ENCODE peak calls at places on chromosome 7, in eight cellular contexts. A, O, N, C, E, J, B and X are unnamed samples.
A peak's percentile ranks its signal among the peaks of the same experiment; 100 is the strongest.

GRCh38 chr7:39465055-39465929 is 100.9 kb upstream of the YAE1 start:
- DNase-seq in A (no peak), C (peak; percentile 17), N (peak; percentile 82), O (peak; percentile 74), E (peak; percentile 79), J (peak; percentile 66), B (peak; percentile 74), X (peak; percentile 64)

GRCh38 chr7:151349507-151349853 is 7.9 kb downstream of the NUB1 start:
- DNase-seq in J (no peak), N (no peak), E (no peak), C (no peak), B (peak; percentile 73), A (no peak), O (no peak), X (no peak)

GRCh38 chr7:74474271-74474865 is 20.7 kb downstream of the GTF2IRD1 start:
- DNase-seq in C (no peak), E (no peak), J (peak; percentile 35), O (no peak), N (peak; percentile 35), A (no peak), B (no peak), X (no peak)

GRCh38 chr7:156560696-156561210 is 79.8 kb upstream of the RNF32 start:
- DNase-seq in O (no peak), B (no peak), J (no peak), N (no peak), A (no peak), E (no peak), C (no peak), X (no peak)

GRCh38 chr7:115043605-115044004 is 121.7 kb downstream of the MDFIC start:
- DNase-seq in O (no peak), B (no peak), E (peak; percentile 33), J (no peak), C (no peak), N (no peak), A (no peak), X (no peak)

GRCh38 chr7:17298840-17299476 is 506 bp downstream of the AHR start:
- DNase-seq in C (no peak), J (peak; percentile 21), O (peak; percentile 61), N (peak; percentile 86), A (peak; percentile 79), E (peak; percentile 39), B (peak; percentile 77), X (peak; percentile 57)

GRCh38 chr7:144786079-144786478 is 49.8 kb downstream of the TPK1 start:
- DNase-seq in E (no peak), O (no peak), N (no peak), A (no peak), J (no peak), C (no peak), B (no peak), X (no peak)

GRCh38 chr7:158047386-158048059 is 540.1 kb downstream of the PTPRN2 start:
- DNase-seq in A (no peak), O (no peak), C (no peak), B (peak; percentile 18), E (no peak), N (no peak), J (no peak), X (no peak)

GRCh38 chr7:921581-922333 is 32.7 kb downstream of the ADAP1 start:
- DNase-seq in O (no peak), A (peak; percentile 62), C (no peak), B (peak; percentile 50), E (no peak), J (no peak), N (no peak), X (no peak)

GRCh38 chr7:93968911-93969620 is 35.1 kb downstream of the BET1 start:
- DNase-seq in O (no peak), B (no peak), C (no peak), E (no peak), J (peak; percentile 31), N (no peak), A (no peak), X (no peak)

GRCh38 chr7:18541189-18541870 is 45.8 kb downstream of the HDAC9 start:
- DNase-seq in N (no peak), J (peak; percentile 63), E (no peak), B (no peak), A (peak; percentile 87), O (no peak), C (no peak), X (no peak)

GRCh38 chr7:26515462-26515861 is 223.8 kb downstream of the SNX10 start:
- DNase-seq in A (no peak), J (no peak), C (no peak), E (no peak), N (no peak), O (no peak), B (no peak), X (no peak)

GRCh38 chr7:2909471-2910039 is 65.4 kb upstream of the GNA12 start:
- DNase-seq in C (no peak), E (no peak), O (no peak), N (no peak), J (no peak), A (no peak), B (no peak), X (no peak)

GRCh38 chr7:116582164-116582732 is 57.4 kb downstream of the CAV1 start:
- DNase-seq in A (no peak), J (peak; percentile 64), O (no peak), C (no peak), E (no peak), B (no peak), N (no peak), X (no peak)

GRCh38 chr7:20744913-20745587 is 41.6 kb downstream of the SP8 start:
- DNase-seq in E (peak; percentile 50), A (no peak), C (no peak), N (no peak), O (no peak), B (no peak), J (peak; percentile 39), X (peak; percentile 53)
- TF ChIP-seq CTCF in E (peak; percentile 13), A (no peak), C (no peak), N (peak; percentile 59), O (no peak), B (no peak), J (no peak), X (peak; percentile 26)

DNA sequence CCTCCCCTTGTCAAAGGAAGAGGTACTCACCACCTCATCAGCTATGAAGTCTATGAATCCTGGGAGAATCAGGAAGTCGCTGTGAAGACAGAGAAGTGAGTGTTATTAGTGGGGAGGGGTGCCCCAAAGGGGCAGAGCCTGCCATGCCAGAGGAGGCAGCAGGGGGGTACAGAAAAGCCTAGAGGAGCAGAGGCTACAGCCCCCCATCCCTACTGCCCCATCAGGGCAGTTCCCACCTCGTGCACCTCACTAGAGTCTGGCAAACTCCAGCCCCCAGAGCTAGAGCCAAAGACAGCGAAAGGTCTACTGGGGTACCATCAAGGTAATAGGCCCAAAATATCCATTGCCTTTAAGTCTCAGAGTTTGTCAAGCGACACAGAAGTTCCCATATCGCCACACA is 6.1 kb downstream of the IMPDH1 start:
- DNase-seq in N (no peak), E (no peak), J (no peak), O (no peak), B (no peak), C (no peak), A (no peak), X (no peak)
- H3K4me3 ChIP-seq in N (no peak overlapping the region), E (no peak overlapping the region), J (no peak overlapping the region), O (no peak overlapping the region), B (no peak overlapping the region), C (no peak overlapping the region), A (no peak overlapping the region), X (no peak overlapping the region)

GRCh38 chr7:155007947-155008346 is 5.0 kb upstream of the PAXIP1 start:
- DNase-seq in B (no peak), C (no peak), N (peak; percentile 81), J (no peak), O (peak; percentile 32), E (peak; percentile 48), A (no peak), X (peak; percentile 52)

GRCh38 chr7:155011081-155011480 is 8.2 kb upstream of the PAXIP1 start:
- DNase-seq in O (no peak), A (no peak), C (no peak), E (no peak), B (no peak), J (no peak), N (no peak), X (no peak)

GRCh38 chr7:155009570-155010157 is 6.7 kb upstream of the PAXIP1 start:
- DNase-seq in A (no peak), J (no peak), B (no peak), O (peak; percentile 47), E (peak; percentile 38), N (peak; percentile 77), C (no peak), X (no peak)
- TF ChIP-seq CTCF in A (no peak), J (peak; percentile 39), B (no peak), O (peak; percentile 50), E (peak; percentile 37), N (peak; percentile 80), C (peak; percentile 56), X (peak; percentile 56)

GRCh38 chr7:44883961-44884360 is 1.4 kb downstream of the PURB start:
- DNase-seq in C (no peak), O (no peak), A (no peak), N (no peak), J (no peak), B (no peak), E (no peak), X (no peak)
- H3K4me3 ChIP-seq in C (peak overlapping the region; percentile 93), O (peak overlapping the region; percentile 65), A (peak overlapping the region; percentile 98), N (peak overlapping the region; percentile 81), J (peak overlapping the region; percentile 60), B (peak overlapping the region; percentile 88), E (peak overlapping the region; percentile 96), X (peak overlapping the region; percentile 78)

GRCh38 chr7:120785056-120785455 is 72.9 kb downstream of the TSPAN12 start:
- DNase-seq in O (no peak), A (no peak), C (no peak), J (no peak), E (no peak), B (no peak), N (no peak), X (no peak)
- TF ChIP-seq CTCF in O (no peak), A (no peak), C (no peak), J (no peak), E (no peak), B (no peak), N (no peak), X (no peak)

DNA sequence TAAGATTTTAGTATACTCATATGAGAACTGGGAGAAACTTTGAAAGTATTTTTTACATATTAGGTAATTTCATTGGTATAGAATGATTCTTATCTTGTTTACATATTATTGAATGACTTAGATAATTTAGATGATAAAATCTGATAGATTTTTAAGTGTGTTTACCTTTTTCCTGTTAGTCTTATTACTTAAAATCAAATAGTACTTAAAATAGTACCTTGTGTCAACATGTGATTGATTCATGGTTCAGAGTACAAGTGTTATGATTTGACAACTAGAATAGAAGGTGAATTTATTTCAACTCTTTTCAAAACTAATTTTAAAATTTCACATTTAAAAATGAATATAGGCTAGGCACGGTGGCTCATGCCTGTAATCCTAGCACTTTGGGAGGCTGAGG is 4.1 kb downstream of the MKLN1 start:
- DNase-seq in J (no peak), A (no peak), N (no peak), C (no peak), O (no peak), E (no peak), B (no peak), X (no peak)
- H3K4me3 ChIP-seq in J (no peak overlapping the region), A (no peak overlapping the region), N (peak overlapping the region; percentile 11), C (peak overlapping the region; percentile 15), O (no peak overlapping the region), E (no peak overlapping the region), B (no peak overlapping the region), X (no peak overlapping the region)